ENCODE peak calls at places on chromosomes 11 and 22, in ten cellular contexts. Z is HTR-8/SVneo; J is Panc1; K is AG10803; T is activated CD4-positive, alpha-beta T cell treated with anti-CD3 and anti-CD28 coated beads, Interleukin-2, amount 10 ng/mL, durations not matched to agents 7 days and 5 days; U is effector CD4-positive, alpha-beta T cell; E is T follicular helper cell; Y is CMK; D is ecto neural progenitor cell; R is nucleus accumbens. S is an unnamed sample.

GRCh38 chr11:6876325-6876724 is at the start of gene OR10A4:
- DNase-seq in Z (no peak), J (no peak), K (no peak), T (no peak), U (no peak), E (no peak), Y (no peak), D (no peak), R (no peak), S (no peak)

GRCh38 chr11:57313071-57313787 is 11.5 kb downstream of the TNKS1BP1 start:
- DNase-seq in Z (no peak), J (no peak), K (no peak), T (no peak), U (no peak), E (no peak), Y (no peak), D (no peak), R (no peak), S (no peak)

GRCh38 chr11:16605440-16605970 is 132.9 kb upstream of the C11orf58 start:
- DNase-seq in Z (no peak), J (no peak), K (no peak), T (no peak), U (no peak), E (no peak), Y (no peak), D (peak), R (no peak), S (no peak)

GRCh38 chr22:38417252-38418060 is 37.5 kb downstream of the KCNJ4 start:
- DNase-seq in Z (no peak), J (no peak), K (no peak), T (no peak), U (no peak), E (no peak), Y (no peak), D (no peak), R (no peak), S (no peak)

GRCh38 chr22:31106001-31106571 is 1.3 kb downstream of the SELENOM start:
- DNase-seq in Z (no peak), J (no peak), K (no peak), T (no peak), U (no peak), E (no peak), Y (no peak), D (no peak), R (no peak), S (no peak)

GRCh38 chr11:68128682-68129327 is 7.6 kb upstream of the CHKA start:
- DNase-seq in Z (no peak), J (no peak), K (peak), T (no peak), U (no peak), E (no peak), Y (peak), D (no peak), R (no peak), S (no peak)

GRCh38 chr11:45324459-45324858 is 38.3 kb upstream of the SYT13 start:
- DNase-seq in Z (no peak), J (no peak), K (no peak), T (no peak), U (no peak), E (no peak), Y (no peak), D (no peak), R (no peak), S (no peak)

GRCh38 chr11:126352163-126352562 is 3.3 kb upstream of the ST3GAL4 start:
- DNase-seq in Z (no peak), J (no peak), K (no peak), T (no peak), U (no peak), E (no peak), Y (no peak), D (no peak), R (no peak), S (no peak)

GRCh38 chr11:69912911-69913451 is 93.8 kb upstream of the FGF3 start:
- DNase-seq in Z (peak), J (no peak), K (no peak), T (peak), U (no peak), E (no peak), Y (no peak), D (peak), R (no peak), S (no peak)

GRCh38 chr11:43997022-43997665 is 50.6 kb upstream of the ACCSL start:
- DNase-seq in Z (no peak), J (no peak), K (no peak), T (no peak), U (no peak), E (no peak), Y (no peak), D (no peak), R (no peak), S (no peak)

S was measured in stimulated activated naive CD4-positive, alpha-beta T cell.